ENCODE peak calls at places on chromosome 4, in nine cellular contexts. W, U, L, A, V, H, F, N and Q are unnamed samples.

GRCh38 chr4:165909947-165910346 is 36.9 kb downstream of the TLL1 start:
- DNase-seq in W (no peak), F (no peak), V (no peak), N (no peak), A (no peak), L (no peak), U (no peak), H (no peak), Q (no peak)

GRCh38 chr4:52001616-52002015 is 18.5 kb downstream of the LRRC66 start:
- DNase-seq in U (no peak), A (no peak), V (no peak), F (no peak), L (no peak), H (no peak), N (no peak), W (no peak), Q (peak; percentile 85)

GRCh38 chr4:150280975-150281374 is 202.7 kb downstream of the DCLK2 start:
- DNase-seq in A (no peak), U (no peak), N (no peak), V (no peak), H (no peak), L (no peak), F (no peak), W (no peak), Q (no peak)

GRCh38 chr4:18318682-18319410 is 297.3 kb upstream of the LCORL start:
- DNase-seq in V (no peak), H (no peak), L (no peak), A (no peak), F (no peak), W (no peak), U (no peak), N (no peak), Q (no peak)

GRCh38 chr4:123987408-123987807 is 590.8 kb downstream of the SPRY1 start:
- DNase-seq in F (no peak), U (no peak), W (no peak), L (no peak), A (no peak), N (no peak), H (no peak), V (no peak), Q (no peak)

GRCh38 chr4:95548738-95549245 is at the start of gene UNC5C:
- DNase-seq in N (peak; percentile 49), V (peak; percentile 80), H (no peak), U (no peak), L (no peak), A (no peak), F (no peak), W (peak; percentile 16), Q (no peak)

GRCh38 chr4:165754664-165755063 is 118.4 kb upstream of the TLL1 start:
- DNase-seq in L (no peak), A (no peak), U (no peak), W (no peak), H (no peak), F (no peak), V (no peak), N (no peak), Q (no peak)

GRCh38 chr4:175273995-175274753 is 356.0 kb downstream of the ADAM29 start:
- DNase-seq in A (no peak), V (no peak), W (no peak), H (no peak), L (no peak), N (no peak), U (no peak), F (no peak), Q (peak; percentile 18)

GRCh38 chr4:92303621-92304027 is at the start of gene GRID2:
- DNase-seq in U (no peak), V (no peak), H (no peak), W (peak; percentile 19), F (no peak), L (no peak), A (no peak), N (peak; percentile 48), Q (no peak)

GRCh38 chr4:133150643-133151300 is 1.7 kb downstream of the PCDH10 start:
- DNase-seq in A (no peak), L (no peak), N (peak; percentile 43), W (no peak), H (no peak), U (no peak), V (no peak), F (no peak), Q (no peak)

GRCh38 chr4:114225462-114225861 is 246.0 kb upstream of the ARSJ start:
- DNase-seq in N (no peak), H (no peak), L (no peak), A (no peak), U (no peak), W (no peak), F (no peak), V (no peak), Q (no peak)

GRCh38 chr4:118033148-118034060 is 882 bp upstream of the NDST3 start:
- DNase-seq in A (no peak), V (peak; percentile 54), H (no peak), U (no peak), L (no peak), W (peak; percentile 75), F (no peak), N (peak; percentile 35), Q (peak; percentile 7)

GRCh38 chr4:40421839-40422238 is 86.7 kb downstream of the CHRNA9 start:
- DNase-seq in U (no peak), W (no peak), H (no peak), L (no peak), F (no peak), V (no peak), N (no peak), A (no peak), Q (no peak)

GRCh38 chr4:12924253-12924652 is 559.9 kb downstream of the RAB28 start:
- DNase-seq in U (no peak), N (no peak), W (no peak), V (no peak), L (no peak), F (no peak), H (no peak), A (no peak), Q (no peak)

GRCh38 chr4:12421364-12421763 is 992.7 kb upstream of the HS3ST1 start:
- DNase-seq in F (no peak), W (no peak), A (no peak), N (no peak), H (no peak), U (no peak), V (no peak), L (no peak), Q (peak; percentile 25)

GRCh38 chr4:187493661-187494060 is 501.9 kb upstream of the ZFP42 start:
- DNase-seq in N (no peak), V (no peak), A (no peak), H (no peak), W (no peak), L (no peak), F (no peak), U (no peak), Q (no peak)

GRCh38 chr4:100641326-100641725 is 123.5 kb upstream of the EMCN start:
- DNase-seq in W (no peak), U (no peak), N (no peak), F (no peak), V (no peak), A (no peak), L (no peak), H (no peak), Q (no peak)

GRCh38 chr4:186249785-186250739 is 15.9 kb upstream of the F11 start:
- DNase-seq in F (peak; percentile 50), V (no peak), U (no peak), H (no peak), N (no peak), W (peak; percentile 64), A (no peak), L (no peak), Q (peak; percentile 58)

GRCh38 chr4:119730644-119730995 is 102.0 kb upstream of the PDE5A start:
- DNase-seq in H (no peak), A (no peak), W (no peak), V (no peak), N (no peak), L (no peak), F (no peak), U (no peak), Q (no peak)

GRCh38 chr4:1207157-1207470 is 34.7 kb upstream of the SPON2 start:
- DNase-seq in H (no peak), W (no peak), F (no peak), L (no peak), V (no peak), A (no peak), U (no peak), N (no peak), Q (no peak)

GRCh38 chr4:55424791-55425190 is 29.0 kb downstream of the TMEM165 start:
- DNase-seq in V (no peak), L (no peak), H (no peak), N (no peak), W (no peak), U (no peak), F (no peak), A (no peak), Q (no peak)

GRCh38 chr4:38318737-38319455 is 345.1 kb upstream of the KLF3 start:
- DNase-seq in H (peak; percentile 53), U (peak; percentile 51), W (peak; percentile 95), L (peak; percentile 80), V (peak; percentile 98), A (peak; percentile 63), N (peak; percentile 47), F (peak; percentile 85), Q (peak; percentile 87)

GRCh38 chr4:139207873-139208403 is 30.9 kb upstream of the ELF2 start:
- DNase-seq in H (no peak), A (no peak), L (no peak), V (no peak), F (no peak), U (no peak), W (no peak), N (no peak), Q (no peak)

GRCh38 chr4:20248155-20248558 is 3.5 kb upstream of the SLIT2 start:
- DNase-seq in H (no peak), U (no peak), A (no peak), F (peak; percentile 55), L (no peak), N (no peak), V (peak; percentile 63), W (peak; percentile 41), Q (peak; percentile 57)

GRCh38 chr4:1045595-1046201 is 34.3 kb downstream of the FGFRL1 start:
- DNase-seq in U (no peak), V (no peak), H (no peak), N (no peak), F (no peak), L (no peak), W (no peak), A (no peak), Q (no peak)

GRCh38 chr4:157072002-157072401 is 3.9 kb upstream of the GLRB start:
- DNase-seq in N (no peak), F (no peak), H (no peak), W (peak; percentile 41), L (no peak), A (no peak), V (no peak), U (no peak), Q (peak; percentile 63)